ENCODE peak calls at places on chromosomes 6 and 20, in seven cellular contexts. W is T1000; E is activated CD4-positive, alpha-beta T cell treated with anti-CD3 and anti-CD28 coated beads, Interleukin-2, amount 50 U/mL, for 48 hours; T is activated T-cell treated with anti-CD3 and anti-CD28 coated beads for 4 hours; U is activated CD4-positive, alpha-beta memory T cell treated with anti-CD3 and anti-CD28 coated beads for 36 hours; G is stomach; B is DND-41. I is an unnamed sample.

GRCh38 chr20:4613718-4614620 is 107.7 kb upstream of the PRND start:
- DNase-seq in G (peak; percentile 49), W (no peak), E (peak; percentile 75), T (peak; percentile 73), U (peak; percentile 79), B (peak; percentile 41), I (peak; percentile 75)

GRCh38 chr20:63736893-63737689 is 627 bp downstream of the LIME1 start:
- DNase-seq in B (peak; percentile 41), U (peak; percentile 73), E (peak; percentile 55), W (no peak), G (no peak), T (no peak), I (no peak)

GRCh38 chr6:131053546-131054240 is 9.4 kb downstream of the EPB41L2 start:
- DNase-seq in U (no peak), G (no peak), E (no peak), W (peak; percentile 62), B (no peak), T (no peak), I (peak; percentile 85)

GRCh38 chr6:144912474-144912873 is 627.3 kb downstream of the UTRN start:
- DNase-seq in W (no peak), E (no peak), T (no peak), B (no peak), U (no peak), G (no peak), I (peak; percentile 84)

GRCh38 chr6:33927551-33927950 is 123.7 kb upstream of the MLN start:
- DNase-seq in U (no peak), G (no peak), W (no peak), B (no peak), T (no peak), E (no peak), I (peak; percentile 61)

GRCh38 chr20:20837574-20838021 is 125.2 kb upstream of the RALGAPA2 start:
- DNase-seq in G (peak; percentile 60), E (peak; percentile 57), U (peak; percentile 58), W (no peak), B (peak; percentile 41), T (no peak), I (peak; percentile 46)

GRCh38 chr6:34235605-34236422 is 859 bp upstream of the HMGA1 start:
- DNase-seq in T (peak; percentile 50), U (peak; percentile 81), E (peak; percentile 75), W (peak; percentile 77), G (peak; percentile 65), B (no peak), I (peak; percentile 98)

GRCh38 chr6:16758163-16758975 is 2.9 kb downstream of the ATXN1 start:
- DNase-seq in E (no peak), T (no peak), W (no peak), G (no peak), U (no peak), B (no peak), I (no peak)

GRCh38 chr6:299050-299980 is 7.0 kb downstream of the DUSP22 start:
- DNase-seq in E (no peak), T (no peak), W (no peak), G (no peak), U (no peak), B (no peak), I (no peak)

GRCh38 chr6:144215402-144215931 is 65.2 kb downstream of the STX11 start:
- DNase-seq in G (no peak), T (no peak), W (no peak), E (peak; percentile 35), B (peak; percentile 44), U (peak; percentile 31), I (peak; percentile 44)

GRCh38 chr6:33977606-33978438 is 168.1 kb downstream of the GRM4 start:
- DNase-seq in E (no peak), U (peak; percentile 3), W (no peak), G (peak; percentile 9), T (no peak), B (no peak), I (no peak)

GRCh38 chr6:158334534-158334933 is 22.3 kb downstream of the TULP4 start:
- DNase-seq in G (no peak), T (no peak), E (no peak), B (no peak), W (no peak), U (no peak), I (no peak)

GRCh38 chr6:82246802-82247633 is 526 bp downstream of the IBTK start:
- DNase-seq in G (peak; percentile 41), B (peak; percentile 49), U (peak; percentile 53), T (no peak), W (peak; percentile 50), E (no peak), I (peak; percentile 73)

GRCh38 chr6:115796829-115797228 is 263.9 kb downstream of the FRK start:
- DNase-seq in U (no peak), W (no peak), E (no peak), B (no peak), G (no peak), T (no peak), I (no peak)

GRCh38 chr6:44263357-44264100 is 1.8 kb downstream of the NFKBIE start:
- DNase-seq in W (no peak), E (peak; percentile 62), U (peak; percentile 68), T (no peak), G (no peak), B (no peak), I (peak; percentile 68)

GRCh38 chr6:35191899-35192298 is 21.9 kb upstream of the SCUBE3 start:
- DNase-seq in G (no peak), B (no peak), U (no peak), T (no peak), E (no peak), W (no peak), I (no peak)

GRCh38 chr6:85015396-85015990 is 251.1 kb upstream of the TBX18 start:
- DNase-seq in E (peak; percentile 6), U (no peak), W (no peak), G (peak; percentile 31), T (no peak), B (no peak), I (peak; percentile 61)

GRCh38 chr6:169145991-169146501 is 107.6 kb downstream of the THBS2 start:
- DNase-seq in U (no peak), B (no peak), T (no peak), W (no peak), E (no peak), G (no peak), I (no peak)

GRCh38 chr6:30555428-30556005 is 772 bp downstream of the GNL1 start:
- DNase-seq in T (no peak), B (no peak), G (peak; percentile 46), U (no peak), E (no peak), W (peak; percentile 48), I (peak; percentile 57)

GRCh38 chr6:11731423-11731822 is 47.2 kb downstream of the ADTRP start:
- DNase-seq in T (no peak), W (no peak), G (peak; percentile 52), E (no peak), B (no peak), U (no peak), I (no peak)

GRCh38 chr6:110103260-110103659 is 76.2 kb downstream of the WASF1 start:
- DNase-seq in E (no peak), G (no peak), U (no peak), B (no peak), T (no peak), W (no peak), I (no peak)

GRCh38 chr6:159390384-159390783 is 221.2 kb downstream of the FNDC1 start:
- DNase-seq in T (no peak), U (no peak), G (no peak), W (no peak), E (no peak), B (no peak), I (no peak)

GRCh38 chr6:137571854-137572253 is 77.7 kb upstream of the OLIG3 start:
- DNase-seq in E (peak; percentile 76), T (peak; percentile 64), W (no peak), G (peak; percentile 54), B (peak; percentile 65), U (peak; percentile 78), I (peak; percentile 46)